ENCODE peak calls at places on chromosomes 7 and 10, in four cellular contexts. One of them, this sample, is unnamed.
A peak's percentile ranks its signal among the peaks of the same experiment; 100 is the strongest.

GRCh38 chr10:89520711-89521110 is 14.7 kb downstream of the SLC16A12 start:
- DNase-seq in omental fat pad: no peak
- DNase-seq in A673: no peak
- DNase-seq in left ventricle myocardium inferior: no peak
- DNase-seq in this sample: no peak

GRCh38 chr10:2933924-2934323 is 133.4 kb upstream of the PFKP start:
- DNase-seq in omental fat pad: no peak
- DNase-seq in A673: no peak
- DNase-seq in left ventricle myocardium inferior: no peak
- DNase-seq in this sample: no peak

GRCh38 chr10:78343266-78343665 is 309.6 kb downstream of the RPS24 start:
- DNase-seq in omental fat pad: no peak
- DNase-seq in A673: no peak
- DNase-seq in left ventricle myocardium inferior: no peak
- DNase-seq in this sample: peak; percentile 0

GRCh38 chr7:157837561-157837960 is 500.8 kb downstream of the DNAJB6 start:
- DNase-seq in omental fat pad: no peak
- DNase-seq in A673: no peak
- DNase-seq in left ventricle myocardium inferior: no peak
- DNase-seq in this sample: no peak

GRCh38 chr7:4931932-4932331 is 27.1 kb downstream of the MMD2 start:
- DNase-seq in omental fat pad: no peak
- DNase-seq in A673: peak; percentile 21
- DNase-seq in left ventricle myocardium inferior: no peak
- DNase-seq in this sample: peak; percentile 36

GRCh38 chr10:51832652-51833383 is 133.4 kb upstream of the CSTF2T start:
- DNase-seq in left ventricle myocardium inferior: no peak
- DNase-seq in A673: peak; percentile 12
- DNase-seq in omental fat pad: no peak
- DNase-seq in this sample: no peak

GRCh38 chr7:130069978-130070899 is at the start of gene KLHDC10:
- DNase-seq in omental fat pad: peak; percentile 99
- DNase-seq in A673: peak; percentile 99
- DNase-seq in left ventricle myocardium inferior: peak; percentile 97
- DNase-seq in this sample: peak; percentile 87

GRCh38 chr7:93921607-93922446 is at the start of gene GNG11:
- DNase-seq in omental fat pad: peak; percentile 39
- DNase-seq in A673: peak; percentile 91
- DNase-seq in left ventricle myocardium inferior: peak; percentile 90
- DNase-seq in this sample: peak; percentile 18

GRCh38 chr10:50636576-50636975 is 12.8 kb upstream of the SGMS1 start:
- DNase-seq in A673: no peak
- DNase-seq in omental fat pad: no peak
- DNase-seq in left ventricle myocardium inferior: no peak
- DNase-seq in this sample: no peak

GRCh38 chr10:72137583-72137982 is 49.2 kb upstream of the SPOCK2 start:
- DNase-seq in A673: no peak
- DNase-seq in left ventricle myocardium inferior: no peak
- DNase-seq in omental fat pad: no peak
- DNase-seq in this sample: no peak

GRCh38 chr10:71302874-71303568 is 16.0 kb upstream of the SLC29A3 start:
- DNase-seq in left ventricle myocardium inferior: no peak
- DNase-seq in omental fat pad: no peak
- DNase-seq in A673: peak; percentile 80
- DNase-seq in this sample: no peak

GRCh38 chr7:141441837-141442627 is 109.2 kb upstream of the AGK start:
- DNase-seq in A673: no peak
- DNase-seq in omental fat pad: no peak
- DNase-seq in left ventricle myocardium inferior: no peak
- DNase-seq in this sample: no peak

GRCh38 chr10:76311752-76312699 is 880.6 kb downstream of the LRMDA start:
- DNase-seq in A673: peak; percentile 16
- DNase-seq in left ventricle myocardium inferior: no peak
- DNase-seq in omental fat pad: no peak
- DNase-seq in this sample: no peak

GRCh38 chr10:7862121-7862514 is 43.8 kb downstream of the TAF3 start:
- DNase-seq in omental fat pad: no peak
- DNase-seq in left ventricle myocardium inferior: no peak
- DNase-seq in A673: no peak
- DNase-seq in this sample: no peak

GRCh38 chr7:79982151-79982770 is 152.4 kb upstream of the GNAI1 start:
- DNase-seq in A673: no peak
- DNase-seq in left ventricle myocardium inferior: no peak
- DNase-seq in omental fat pad: no peak
- DNase-seq in this sample: no peak

GRCh38 chr7:122316467-122317394 is 12.2 kb upstream of the FEZF1 start:
- DNase-seq in A673: peak; percentile 46
- DNase-seq in left ventricle myocardium inferior: no peak
- DNase-seq in omental fat pad: no peak
- DNase-seq in this sample: no peak

GRCh38 chr7:46003896-46004875 is 83.1 kb upstream of the IGFBP3 start:
- DNase-seq in A673: no peak
- DNase-seq in omental fat pad: no peak
- DNase-seq in left ventricle myocardium inferior: no peak
- DNase-seq in this sample: no peak

GRCh38 chr10:34016541-34016940 is 682.1 kb upstream of the NRP1 start:
- DNase-seq in A673: no peak
- DNase-seq in omental fat pad: no peak
- DNase-seq in left ventricle myocardium inferior: no peak
- DNase-seq in this sample: no peak

GRCh38 chr7:92612501-92612900 is 22.3 kb upstream of the FAM133B start:
- DNase-seq in left ventricle myocardium inferior: no peak
- DNase-seq in A673: no peak
- DNase-seq in omental fat pad: no peak
- DNase-seq in this sample: no peak

GRCh38 chr10:28711776-28712175 is 34.5 kb downstream of the BAMBI start:
- DNase-seq in omental fat pad: no peak
- DNase-seq in left ventricle myocardium inferior: no peak
- DNase-seq in A673: no peak
- DNase-seq in this sample: no peak

GRCh38 chr10:110504111-110504735 is 6.5 kb downstream of the DUSP5 start:
- DNase-seq in omental fat pad: no peak
- DNase-seq in A673: no peak
- DNase-seq in left ventricle myocardium inferior: no peak
- DNase-seq in this sample: no peak

GRCh38 chr7:45686441-45687184 is 112.4 kb downstream of the ADCY1 start:
- DNase-seq in omental fat pad: no peak
- DNase-seq in left ventricle myocardium inferior: no peak
- DNase-seq in A673: no peak
- DNase-seq in this sample: no peak

GRCh38 chr10:91803386-91804125 is 5.3 kb downstream of the TNKS2 start:
- DNase-seq in left ventricle myocardium inferior: no peak
- DNase-seq in A673: no peak
- DNase-seq in omental fat pad: no peak
- DNase-seq in this sample: no peak

GRCh38 chr7:553637-554111 is 34.0 kb upstream of the PDGFA start:
- DNase-seq in A673: no peak
- DNase-seq in omental fat pad: no peak
- DNase-seq in left ventricle myocardium inferior: no peak
- DNase-seq in this sample: no peak

GRCh38 chr7:4791101-4791737 is 15.8 kb downstream of the AP5Z1 start:
- DNase-seq in omental fat pad: no peak
- DNase-seq in left ventricle myocardium inferior: no peak
- DNase-seq in A673: no peak
- DNase-seq in this sample: no peak

GRCh38 chr10:43782814-43783213 is 134.1 kb upstream of the ZNF32 start:
- DNase-seq in left ventricle myocardium inferior: no peak
- DNase-seq in omental fat pad: no peak
- DNase-seq in A673: no peak
- DNase-seq in this sample: no peak

GRCh38 chr10:43781480-43782361 is 133.0 kb upstream of the ZNF32 start:
- DNase-seq in A673: no peak
- DNase-seq in left ventricle myocardium inferior: no peak
- DNase-seq in omental fat pad: no peak
- DNase-seq in this sample: no peak

GRCh38 chr10:43790147-43790546 is 141.5 kb upstream of the ZNF32 start:
- DNase-seq in omental fat pad: no peak
- DNase-seq in left ventricle myocardium inferior: no peak
- DNase-seq in A673: no peak
- DNase-seq in this sample: no peak

GRCh38 chr10:43785252-43785651 is 136.6 kb upstream of the ZNF32 start:
- DNase-seq in left ventricle myocardium inferior: no peak
- DNase-seq in A673: peak; percentile 18
- DNase-seq in omental fat pad: no peak
- DNase-seq in this sample: no peak
- TF ChIP-seq CTCF in left ventricle myocardium inferior: peak; percentile 37
- TF ChIP-seq CTCF in A673: peak; percentile 37
- TF ChIP-seq CTCF in omental fat pad: no peak
- TF ChIP-seq CTCF in this sample: peak; percentile 6

GRCh38 chr7:47794016-47794415 is 154.2 kb downstream of the PKD1L1 start:
- DNase-seq in omental fat pad: no peak
- DNase-seq in A673: no peak
- DNase-seq in left ventricle myocardium inferior: no peak
- DNase-seq in this sample: no peak

GRCh38 chr7:47799529-47799928 is 148.7 kb downstream of the PKD1L1 start:
- DNase-seq in left ventricle myocardium inferior: no peak
- DNase-seq in omental fat pad: no peak
- DNase-seq in A673: no peak
- DNase-seq in this sample: no peak

GRCh38 chr7:47792521-47793121 is 155.6 kb downstream of the PKD1L1 start:
- DNase-seq in omental fat pad: no peak
- DNase-seq in A673: peak; percentile 44
- DNase-seq in left ventricle myocardium inferior: no peak
- DNase-seq in this sample: no peak

GRCh38 chr7:47795631-47796030 is 152.6 kb downstream of the PKD1L1 start:
- DNase-seq in left ventricle myocardium inferior: no peak
- DNase-seq in omental fat pad: no peak
- DNase-seq in A673: no peak
- DNase-seq in this sample: no peak

GRCh38 chr7:47796347-47796746 is 151.9 kb downstream of the PKD1L1 start:
- DNase-seq in omental fat pad: no peak
- DNase-seq in A673: no peak
- DNase-seq in left ventricle myocardium inferior: no peak
- DNase-seq in this sample: no peak
- TF ChIP-seq CTCF in omental fat pad: no peak
- TF ChIP-seq CTCF in A673: no peak
- TF ChIP-seq CTCF in left ventricle myocardium inferior: no peak
- TF ChIP-seq CTCF in this sample: no peak

GRCh38 chr10:86153751-86154150 is 212.8 kb downstream of the GRID1 start:
- DNase-seq in left ventricle myocardium inferior: no peak
- DNase-seq in omental fat pad: no peak
- DNase-seq in A673: no peak
- DNase-seq in this sample: no peak
- TF ChIP-seq CTCF in left ventricle myocardium inferior: no peak
- TF ChIP-seq CTCF in omental fat pad: no peak
- TF ChIP-seq CTCF in A673: no peak
- TF ChIP-seq CTCF in this sample: no peak

GRCh38 chr7:151060113-151060415 is 675 bp downstream of the SLC4A2 start:
- DNase-seq in A673: no peak
- DNase-seq in omental fat pad: no peak
- DNase-seq in left ventricle myocardium inferior: no peak
- DNase-seq in this sample: no peak
- TF ChIP-seq CTCF in A673: no peak
- TF ChIP-seq CTCF in omental fat pad: no peak
- TF ChIP-seq CTCF in left ventricle myocardium inferior: no peak
- TF ChIP-seq CTCF in this sample: peak; percentile 26